ENCODE peak calls at places on chromosomes 1 and 21, in nine cellular contexts. S is ovary; P is neural progenitor cell; N is IMR-90; L is epithelial cell of proximal tubule; A is effector memory CD4-positive, alpha-beta T cell; F is sigmoid colon; U is GM12865; R is hepatocyte. D is an unnamed sample.

GRCh38 chr1:42916839-42917495 is 41.7 kb downstream of the SLC2A1 start:
- DNase-seq in L (no peak), P (no peak), A (no peak), R (no peak), U (no peak), N (no peak), F (no peak), S (no peak), D (no peak)

GRCh38 chr1:15678578-15678977 is 5.5 kb upstream of the PLEKHM2 start:
- DNase-seq in N (peak), L (peak), U (peak), F (no peak), S (no peak), R (peak), A (no peak), P (no peak), D (no peak)

GRCh38 chr1:169462385-169462784 is 23.4 kb downstream of the SLC19A2 start:
- DNase-seq in N (no peak), U (no peak), P (no peak), F (no peak), S (no peak), A (no peak), R (no peak), L (no peak), D (no peak)

GRCh38 chr1:231921951-231922350 is 295.4 kb downstream of the DISC1 start:
- DNase-seq in L (no peak), S (no peak), N (no peak), F (no peak), P (no peak), A (no peak), U (no peak), R (no peak), D (no peak)

GRCh38 chr1:58013237-58013636 is 533.3 kb downstream of the OMA1 start:
- DNase-seq in L (no peak), S (no peak), R (no peak), F (no peak), P (peak), N (no peak), A (no peak), U (peak), D (no peak)

GRCh38 chr1:227794813-227795183 is 20.7 kb upstream of the PRSS38 start:
- DNase-seq in L (no peak), U (no peak), P (no peak), A (no peak), F (no peak), N (no peak), S (no peak), R (no peak), D (no peak)

GRCh38 chr21:44750675-44751025 is 39.3 kb upstream of the TSPEAR start:
- DNase-seq in F (no peak), P (no peak), A (no peak), L (no peak), U (no peak), R (no peak), N (no peak), S (no peak), D (no peak)

GRCh38 chr1:167460836-167461235 is 57.5 kb downstream of the CD247 start:
- DNase-seq in S (no peak), U (no peak), N (no peak), A (peak), R (no peak), L (no peak), P (no peak), F (peak), D (no peak)

GRCh38 chr1:164723296-164723731 is 164.3 kb downstream of the PBX1 start:
- DNase-seq in A (no peak), S (no peak), U (no peak), N (no peak), R (no peak), F (no peak), P (no peak), L (no peak), D (no peak)

GRCh38 chr1:51555866-51556619 is 37.0 kb upstream of the EPS15 start:
- DNase-seq in P (no peak), S (no peak), U (no peak), L (no peak), R (no peak), F (no peak), A (no peak), N (peak), D (no peak)

GRCh38 chr1:232963366-232963765 is 13.0 kb downstream of the NTPCR start:
- DNase-seq in L (no peak), F (no peak), S (no peak), R (no peak), U (no peak), A (no peak), P (no peak), N (peak), D (no peak)

GRCh38 chr21:34936874-34937563 is 112.1 kb downstream of the RUNX1 start:
- DNase-seq in F (no peak), N (no peak), U (no peak), S (no peak), P (no peak), A (no peak), L (no peak), R (no peak), D (no peak)

GRCh38 chr1:201447911-201448871 is 20.8 kb downstream of the PHLDA3 start:
- DNase-seq in R (peak), L (no peak), S (peak), N (peak), A (peak), U (peak), F (peak), P (peak), D (peak)
- H3K4me3 ChIP-seq in R (no peak), L (no peak), S (no peak), N (no peak), A (no peak), U (no peak), F (no peak), P (no peak), D (no peak)

DNA sequence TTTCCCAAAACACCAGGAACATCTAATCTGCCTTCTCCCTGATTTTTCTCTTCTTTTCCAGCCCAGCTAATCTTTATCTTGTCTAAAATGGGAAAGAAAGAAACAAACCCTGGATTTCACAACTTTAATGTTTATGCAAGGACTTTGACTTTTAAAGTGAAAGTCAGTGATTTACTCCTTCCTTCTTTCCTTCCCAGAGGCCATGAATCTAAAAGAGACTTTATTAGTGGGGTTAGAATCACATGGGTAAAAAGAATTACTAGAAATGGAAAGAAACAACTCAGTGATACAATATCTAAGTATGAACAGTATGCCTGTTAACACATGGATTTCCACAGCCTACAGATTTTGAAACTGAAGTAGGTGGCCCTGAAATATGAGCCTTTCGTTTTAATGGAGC is 59.8 kb upstream of the KCNK2 start:
- DNase-seq in S (no peak), P (no peak), A (no peak), F (no peak), L (no peak), R (no peak), U (no peak), N (peak), D (no peak)
- H3K4me3 ChIP-seq in S (no peak), P (no peak), A (no peak), F (no peak), L (no peak), R (no peak), U (no peak), N (peak), D (no peak)

DNA sequence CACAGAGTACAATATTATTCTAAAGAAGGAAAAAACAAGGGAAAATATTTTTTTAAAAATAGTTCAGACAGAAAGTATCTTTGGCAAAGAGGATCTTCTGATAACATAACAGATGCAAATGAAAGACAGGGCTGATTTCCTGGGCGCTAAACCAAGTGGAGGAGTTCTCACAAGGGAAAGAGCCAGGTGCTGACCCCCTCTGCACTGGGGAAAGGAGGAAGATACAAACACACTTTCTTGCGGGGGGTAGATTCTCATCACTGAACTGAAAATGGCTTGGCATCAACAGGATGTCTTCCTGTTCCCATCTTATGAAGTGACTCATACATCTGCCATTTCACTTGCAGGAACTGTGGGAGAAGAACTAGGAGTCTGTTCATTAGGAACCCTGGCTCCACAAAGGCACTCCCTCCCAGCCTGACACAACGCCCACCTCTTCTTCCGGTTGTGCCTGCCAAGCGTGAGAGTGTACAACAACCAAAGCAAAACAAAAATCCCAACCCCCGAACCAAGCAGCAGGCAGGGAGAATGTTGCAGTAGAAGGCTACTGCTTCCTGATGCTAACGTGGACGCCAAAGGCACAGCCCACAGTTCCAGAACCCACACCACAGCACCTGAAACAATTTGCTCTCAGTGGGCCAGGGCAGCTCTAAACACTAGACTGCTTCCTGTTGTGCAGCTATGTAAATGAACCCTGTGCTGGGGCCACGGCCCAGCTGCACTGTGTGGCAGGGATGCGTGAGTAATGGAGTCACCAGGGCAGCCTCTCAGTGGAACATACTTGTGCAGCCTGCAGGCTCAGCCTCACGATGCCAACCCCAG is 51.0 kb downstream of the GADD45A start:
- DNase-seq in P (peak), L (peak), A (no peak), S (peak), U (peak), N (peak), F (peak), R (peak), D (no peak)
- H3K4me3 ChIP-seq in P (no peak), L (peak), A (peak), S (peak), U (peak), N (peak), F (no peak), R (no peak), D (no peak)

DNA sequence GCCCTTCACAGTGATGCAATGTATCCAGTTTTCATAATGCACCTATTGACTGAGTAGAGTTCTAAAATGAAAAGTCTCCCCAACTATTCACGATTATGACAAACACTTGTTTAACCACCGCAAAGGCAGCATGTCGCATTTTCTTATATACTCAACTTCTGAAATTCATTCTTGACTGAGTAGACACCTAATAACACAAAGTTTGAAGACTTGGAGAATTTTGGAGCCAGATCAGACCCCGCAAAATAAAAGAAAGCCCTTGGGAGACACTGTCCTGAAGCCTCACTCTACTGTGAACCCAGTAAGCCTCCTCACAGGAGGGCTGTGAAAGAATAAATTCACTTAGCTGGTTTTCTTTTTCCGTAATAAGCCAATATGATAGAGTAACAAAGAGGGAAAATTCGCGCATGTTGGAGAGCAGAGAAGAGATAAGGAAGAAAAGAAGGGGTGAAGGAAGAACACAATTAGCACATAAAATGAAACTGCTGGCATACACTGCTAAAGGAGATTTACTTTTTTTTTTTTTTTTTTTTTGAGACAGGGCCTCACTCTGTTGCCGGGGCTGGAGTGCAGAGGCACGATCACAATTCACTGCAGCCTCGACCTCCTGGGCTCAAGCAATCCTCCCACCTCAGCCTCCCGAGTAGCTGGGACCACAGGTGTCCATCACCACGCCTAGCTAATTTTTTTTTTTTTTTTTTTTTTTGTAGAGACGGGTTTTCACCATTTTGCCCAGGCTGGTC is 492 bp upstream of the COLGALT2 start:
- DNase-seq in L (no peak), F (no peak), A (no peak), P (no peak), R (no peak), N (no peak), U (no peak), S (no peak), D (no peak)
- H3K4me3 ChIP-seq in L (no peak), F (peak), A (peak), P (peak), R (peak), N (peak), U (peak), S (no peak), D (peak)

GRCh38 chr1:204418174-204419063 is 6.8 kb upstream of the PPP1R15B start:
- DNase-seq in S (no peak), P (no peak), A (no peak), R (no peak), L (no peak), N (peak), F (no peak), U (peak), D (no peak)
- H3K4me3 ChIP-seq in S (no peak), P (no peak), A (no peak), R (no peak), L (no peak), N (no peak), F (no peak), U (no peak), D (no peak)

DNA sequence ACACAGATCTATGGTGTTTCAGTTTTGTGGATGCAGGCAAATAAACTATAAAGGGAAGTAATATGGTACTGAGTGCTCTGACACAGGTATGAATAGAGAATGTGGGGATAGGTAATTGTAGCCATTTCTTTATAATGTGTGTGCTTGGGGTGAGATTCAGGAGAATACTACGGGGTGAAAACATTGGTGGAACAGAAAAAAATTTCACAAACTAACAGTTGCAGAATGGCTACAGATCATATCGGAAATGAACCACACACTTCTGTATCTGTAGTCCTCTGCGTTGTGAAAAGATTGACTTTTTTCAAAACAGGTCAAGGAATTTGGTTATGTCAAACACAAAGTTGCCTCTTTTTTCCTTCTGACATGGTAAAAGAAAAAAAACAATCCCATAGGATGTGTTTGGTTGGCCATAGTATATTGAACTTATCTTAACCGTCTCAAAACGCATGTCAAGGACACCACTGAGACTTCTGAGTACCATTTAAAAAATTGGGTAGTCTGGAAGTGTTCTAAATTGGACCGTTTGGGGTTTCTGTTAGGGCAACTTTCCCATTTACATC is 1.1 kb upstream of the CDC73 start:
- DNase-seq in N (no peak), L (no peak), S (no peak), U (no peak), F (no peak), A (no peak), P (no peak), R (no peak), D (no peak)
- H3K4me3 ChIP-seq in N (peak), L (peak), S (peak), U (peak), F (no peak), A (no peak), P (peak), R (no peak), D (peak)